ENCODE peak calls at places on chromosomes 5 and 9, in ten cellular contexts. I is endodermal cell, E is astrocyte, X is pancreas, Z is sigmoid colon, C is foreskin fibroblast, S is astrocyte of the spinal cord, P is mucosa of descending colon, H is stomach, M is MM.1S. A is an unnamed sample.

GRCh38 chr9:25700430-25700829 is 22.2 kb upstream of the TUSC1 start:
- DNase-seq in I (no peak), Z (no peak), E (no peak), H (no peak), X (no peak), S (no peak), M (no peak), P (no peak), C (no peak), A (peak; percentile 15)

GRCh38 chr5:63053019-63053638 is 474.5 kb downstream of the LRRC70 start:
- DNase-seq in Z (no peak), S (no peak), C (no peak), E (no peak), H (no peak), I (no peak), M (no peak), X (no peak), P (no peak), A (peak; percentile 92)

GRCh38 chr5:178232124-178232919 is at the start of gene PHYKPL:
- DNase-seq in X (peak; percentile 87), E (peak; percentile 51), M (peak; percentile 69), P (peak; percentile 79), C (peak; percentile 85), H (peak; percentile 73), Z (peak; percentile 86), S (peak; percentile 69), I (peak; percentile 88), A (peak; percentile 64)

GRCh38 chr9:5671711-5672353 is 42.9 kb downstream of the RIC1 start:
- DNase-seq in C (no peak), E (no peak), S (peak; percentile 18), M (peak; percentile 85), P (peak; percentile 30), X (no peak), I (peak; percentile 67), H (no peak), Z (no peak), A (no peak)

GRCh38 chr9:76321185-76321828 is 72.9 kb downstream of the RFK start:
- DNase-seq in E (peak; percentile 89), C (peak; percentile 71), S (peak; percentile 88), M (no peak), H (no peak), P (no peak), I (no peak), Z (no peak), X (no peak), A (peak; percentile 75)

GRCh38 chr9:134960701-134961181 is 43.0 kb upstream of the FCN1 start:
- DNase-seq in I (no peak), C (no peak), M (no peak), E (no peak), P (no peak), X (no peak), H (no peak), Z (peak; percentile 25), S (no peak), A (no peak)

GRCh38 chr5:177997846-177998245 is 1.8 kb upstream of the PROP1 start:
- DNase-seq in P (no peak), S (no peak), C (no peak), X (no peak), Z (no peak), H (no peak), I (no peak), M (no peak), E (no peak), A (no peak)

GRCh38 chr9:6015278-6016157 is at the start of gene RANBP6:
- DNase-seq in P (peak; percentile 95), X (peak; percentile 94), H (peak; percentile 92), C (peak; percentile 95), Z (peak; percentile 95), S (peak; percentile 86), E (peak; percentile 75), I (peak; percentile 96), M (peak; percentile 87), A (peak; percentile 86)

GRCh38 chr9:14097215-14097614 is 216.7 kb downstream of the NFIB start:
- DNase-seq in X (no peak), E (peak; percentile 79), I (no peak), P (peak; percentile 11), H (no peak), C (peak; percentile 26), S (peak; percentile 80), M (no peak), Z (no peak), A (peak; percentile 90)

GRCh38 chr9:14095272-14095671 is 218.7 kb downstream of the NFIB start:
- DNase-seq in I (no peak), X (no peak), S (no peak), P (no peak), M (no peak), E (no peak), C (no peak), H (no peak), Z (no peak), A (no peak)

GRCh38 chr9:14098102-14098501 is 215.8 kb downstream of the NFIB start:
- DNase-seq in M (no peak), P (no peak), X (no peak), Z (no peak), E (peak; percentile 57), S (peak; percentile 50), I (no peak), H (no peak), C (peak; percentile 13), A (no peak)

GRCh38 chr9:14097666-14098065 is 216.3 kb downstream of the NFIB start:
- DNase-seq in Z (no peak), H (no peak), P (no peak), C (no peak), M (no peak), E (no peak), I (no peak), X (no peak), S (peak; percentile 25), A (no peak)

GRCh38 chr9:14096182-14096922 is 217.6 kb downstream of the NFIB start:
- DNase-seq in I (no peak), S (peak; percentile 95), M (no peak), X (no peak), E (peak; percentile 96), Z (no peak), C (peak; percentile 45), H (peak; percentile 45), P (no peak), A (peak; percentile 89)
- H3K4me3 ChIP-seq in I (peak overlapping the region; percentile 59), S (peak overlapping the region; percentile 23), M (no peak overlapping the region), X (peak overlapping the region; percentile 19), E (peak overlapping the region; percentile 48), Z (peak overlapping the region; percentile 13), C (no peak overlapping the region), H (peak overlapping the region; percentile 12), P (no peak overlapping the region), A (peak overlapping the region; percentile 34)

GRCh38 chr9:27460225-27461023 is 63.7 kb upstream of the IFNK start:
- DNase-seq in I (no peak), X (no peak), E (no peak), C (peak; percentile 2), P (peak; percentile 33), M (no peak), H (no peak), S (no peak), Z (no peak), A (peak; percentile 48)
- TF ChIP-seq CTCF in I (no peak), X (no peak), E (no peak), C (no peak), P (no peak), M (no peak), H (no peak), S (no peak), Z (no peak), A (no peak)

DNA sequence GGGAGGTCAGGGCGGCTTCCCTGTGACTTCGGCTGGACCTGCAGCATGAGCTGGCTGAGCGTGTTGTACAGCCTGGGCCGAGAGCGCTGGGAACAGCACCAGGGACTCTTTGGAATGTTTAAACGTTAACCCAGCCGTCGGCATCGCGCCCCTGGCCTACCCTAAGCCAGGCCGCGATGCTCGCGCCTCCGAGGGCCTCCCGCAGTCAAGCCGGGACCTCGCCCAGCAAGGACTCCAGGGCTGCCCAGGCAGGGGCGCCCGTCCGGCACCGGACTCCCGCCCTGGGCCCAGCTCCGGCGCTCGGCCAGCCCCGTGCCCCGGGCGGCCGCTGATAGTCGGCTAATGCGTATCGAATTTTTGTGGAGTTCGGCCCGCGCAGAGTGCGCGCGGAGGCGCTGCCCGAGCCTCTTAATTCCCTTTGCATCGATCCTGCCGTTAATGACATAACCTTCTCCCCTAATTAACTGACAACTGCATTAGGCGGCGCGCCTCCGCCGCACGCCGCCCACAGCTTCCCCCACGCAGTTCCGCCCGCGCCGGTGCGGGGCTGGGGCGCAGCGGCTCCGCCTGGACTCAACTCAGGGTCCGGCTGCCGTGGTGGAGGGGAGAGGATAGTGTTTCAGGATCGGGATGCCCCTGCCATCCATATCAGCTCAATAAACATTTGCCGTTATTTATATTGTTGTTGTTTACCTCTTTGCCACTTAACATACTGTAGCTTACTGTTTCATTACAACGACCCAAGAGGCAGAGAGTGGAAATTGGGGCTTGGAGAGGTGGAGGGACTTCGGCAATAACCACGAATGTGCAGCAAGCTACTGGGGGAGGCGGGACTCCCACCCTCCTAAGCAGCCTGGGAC is 28.8 kb upstream of the CDC23 start:
- DNase-seq in C (peak; percentile 56), I (peak; percentile 85), H (peak; percentile 35), S (no peak), Z (peak; percentile 62), P (peak; percentile 6), M (no peak), X (peak; percentile 72), E (peak; percentile 11), A (peak; percentile 18)
- H3K4me3 ChIP-seq in C (peak overlapping the region; percentile 47), I (peak overlapping the region; percentile 72), H (peak overlapping the region; percentile 50), S (peak overlapping the region; percentile 35), Z (peak overlapping the region; percentile 44), P (no peak overlapping the region), M (no peak overlapping the region), X (peak overlapping the region; percentile 37), E (peak overlapping the region; percentile 51), A (peak overlapping the region; percentile 46)

GRCh38 chr9:133342570-133342969 is 5.4 kb downstream of the MED22 start:
- DNase-seq in P (no peak), X (peak; percentile 66), I (peak; percentile 71), Z (no peak), E (no peak), S (no peak), H (no peak), M (no peak), C (no peak), A (no peak)

GRCh38 chr9:133340916-133341315 is 4.9 kb upstream of the SURF6 start:
- DNase-seq in Z (no peak), X (peak; percentile 56), P (no peak), I (no peak), H (no peak), E (no peak), C (no peak), S (no peak), M (no peak), A (no peak)

GRCh38 chr9:133341369-133342082 is 5.5 kb upstream of the SURF6 start:
- DNase-seq in H (no peak), I (no peak), S (no peak), M (no peak), P (peak; percentile 37), C (no peak), Z (peak; percentile 82), E (no peak), X (peak; percentile 59), A (no peak)

GRCh38 chr9:133340256-133340655 is 4.3 kb upstream of the SURF6 start:
- DNase-seq in E (no peak), X (peak; percentile 19), M (no peak), C (no peak), Z (no peak), I (no peak), P (no peak), H (no peak), S (no peak), A (no peak)

DNA sequence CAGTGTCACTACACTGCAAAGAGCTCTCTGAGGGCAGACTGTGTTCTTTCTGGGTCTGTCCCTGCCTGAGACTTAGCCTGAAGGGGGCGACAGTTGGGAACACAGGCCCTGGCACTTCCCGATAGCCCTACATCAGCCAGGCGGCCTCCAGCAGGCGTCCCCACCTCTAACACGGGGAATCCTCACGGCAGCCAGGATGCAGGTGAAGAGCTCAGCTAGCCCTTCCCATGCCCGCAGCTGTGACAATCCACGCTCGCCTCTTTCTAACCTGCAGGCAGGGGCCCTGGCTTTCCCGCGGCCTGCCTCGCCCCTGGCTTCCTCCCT is 5.9 kb downstream of the MED22 start:
- DNase-seq in S (no peak), P (no peak), E (no peak), Z (no peak), H (no peak), C (no peak), X (peak; percentile 58), I (peak; percentile 90), M (no peak), A (no peak)
- TF ChIP-seq CTCF in S (peak; percentile 28), P (no peak), E (no peak), Z (no peak), H (no peak), C (peak; percentile 20), X (no peak), I (peak; percentile 73), M (no peak), A (peak; percentile 24)